ENCODE peak calls at places on chromosome 12, in five cellular contexts. Q is HepG2, N is SK-N-SH, X is K562, C is GM12878. Z is an unnamed sample.

GRCh38 chr12:123807670-123808069 is 45.6 kb downstream of the DNAH10 start:
- DNase-seq in Q (no peak), N (peak; percentile 33), X (no peak), C (no peak), Z (no peak)

GRCh38 chr12:7158866-7159600 is 28.9 kb downstream of the CLSTN3 start:
- DNase-seq in Q (no peak), N (no peak), X (no peak), C (no peak), Z (no peak)

GRCh38 chr12:990308-990648 is 745 bp upstream of the ERC1 start:
- DNase-seq in Q (peak; percentile 33), N (no peak), X (no peak), C (no peak), Z (no peak)

GRCh38 chr12:78167510-78167909 is 336.8 kb downstream of the NAV3 start:
- DNase-seq in Q (no peak), N (no peak), X (no peak), C (no peak), Z (no peak)

GRCh38 chr12:89544730-89545184 is 18.9 kb upstream of the POC1B start:
- DNase-seq in Q (no peak), N (no peak), X (no peak), C (no peak), Z (no peak)

GRCh38 chr12:65419284-65420072 is 141.0 kb downstream of the MSRB3 start:
- DNase-seq in Q (no peak), N (no peak), X (no peak), C (no peak), Z (no peak)

GRCh38 chr12:65602579-65603295 is 221.5 kb upstream of the HMGA2 start:
- DNase-seq in Q (peak; percentile 62), N (peak; percentile 35), X (peak; percentile 67), C (no peak), Z (peak; percentile 4)

GRCh38 chr12:83527700-83528281 is 841.1 kb downstream of the TMTC2 start:
- DNase-seq in Q (no peak), N (no peak), X (no peak), C (no peak), Z (no peak)

GRCh38 chr12:47942327-47943230 is 20.8 kb upstream of the TMEM106C start:
- DNase-seq in Q (peak; percentile 6), N (peak; percentile 86), X (peak; percentile 66), C (no peak), Z (no peak)

GRCh38 chr12:122350444-122350843 is 72.0 kb downstream of the CLIP1 start:
- DNase-seq in Q (no peak), N (peak; percentile 32), X (peak; percentile 25), C (no peak), Z (no peak)

GRCh38 chr12:89389755-89390661 is 37.7 kb upstream of the DUSP6 start:
- DNase-seq in Q (peak; percentile 62), N (no peak), X (no peak), C (no peak), Z (no peak)

GRCh38 chr12:117470804-117471203 is 109.4 kb upstream of the NOS1 start:
- DNase-seq in Q (no peak), N (no peak), X (peak; percentile 45), C (no peak), Z (peak; percentile 7)

GRCh38 chr12:80068173-80068572 is 31.2 kb upstream of the OTOGL start:
- DNase-seq in Q (no peak), N (no peak), X (no peak), C (no peak), Z (no peak)
- TF ChIP-seq CTCF in Q (peak; percentile 22), N (no peak), X (peak; percentile 31), C (no peak), Z (no peak)

DNA sequence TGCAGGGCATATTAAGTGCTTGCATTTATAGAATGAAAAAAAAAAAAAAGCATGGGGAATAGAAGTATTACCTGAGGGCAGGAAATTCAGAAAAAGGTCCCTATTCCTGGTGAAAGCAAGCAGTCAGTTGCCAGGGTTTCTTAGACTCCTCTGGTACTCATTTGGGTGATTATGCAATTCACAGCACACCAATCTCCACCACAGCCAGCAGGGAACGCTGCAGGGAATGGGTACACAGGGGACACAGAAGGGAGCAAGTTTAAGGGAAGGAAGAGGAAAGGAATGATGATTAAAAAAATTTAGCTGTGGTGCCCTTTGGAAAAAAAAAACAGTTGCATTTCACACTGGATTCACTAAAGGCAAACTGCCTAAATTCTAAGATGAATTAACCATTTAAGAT is 14.2 kb downstream of the BLTP3B start:
- DNase-seq in Q (peak; percentile 39), N (peak; percentile 33), X (no peak), C (no peak), Z (peak; percentile 74)
- TF ChIP-seq GABPA in Q (no peak), N (no peak), X (no peak), C (no peak), Z (no peak)

GRCh38 chr12:116432321-116432750 is 126.8 kb upstream of the MAP1LC3B2 start:
- DNase-seq in Q (no peak), N (no peak), X (no peak), C (no peak), Z (no peak)
- TF ChIP-seq REST in Q (no peak), N (no peak), X (no peak), C (no peak), Z (no peak)

GRCh38 chr12:50662121-50662480 is 101.8 kb upstream of the ATF1 start:
- DNase-seq in Q (no peak), N (no peak), X (no peak), C (no peak), Z (no peak)

GRCh38 chr12:50661300-50662120 is 102.4 kb upstream of the ATF1 start:
- DNase-seq in Q (no peak), N (no peak), X (no peak), C (peak; percentile 72), Z (no peak)

GRCh38 chr12:50665170-50665569 is 98.7 kb upstream of the ATF1 start:
- DNase-seq in Q (no peak), N (no peak), X (no peak), C (no peak), Z (no peak)

GRCh38 chr12:50665609-50666008 is 98.3 kb upstream of the ATF1 start:
- DNase-seq in Q (no peak), N (no peak), X (no peak), C (no peak), Z (no peak)

DNA sequence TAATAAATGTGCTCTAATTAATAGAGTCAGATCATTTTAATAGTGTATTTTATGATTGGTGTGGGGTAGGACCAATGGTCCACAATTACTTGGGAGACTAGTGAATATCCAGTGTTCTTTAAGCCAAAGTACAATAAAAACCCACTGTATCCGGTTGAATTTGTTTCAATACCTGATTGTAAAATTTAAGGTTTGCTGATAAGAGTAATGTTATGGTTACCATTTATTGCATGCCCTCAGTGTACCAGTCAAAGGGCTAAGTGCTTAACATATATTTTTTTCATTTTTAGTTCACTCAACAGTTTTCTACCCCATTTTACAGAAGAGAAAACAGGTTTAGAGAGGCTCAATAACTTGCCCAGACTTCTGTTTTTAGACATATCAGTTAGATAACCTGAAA is 97.9 kb upstream of the ATF1 start:
- DNase-seq in Q (no peak), N (no peak), X (no peak), C (no peak), Z (no peak)
- TF ChIP-seq CTCF in Q (no peak), N (no peak), X (no peak), C (no peak), Z (no peak)

DNA sequence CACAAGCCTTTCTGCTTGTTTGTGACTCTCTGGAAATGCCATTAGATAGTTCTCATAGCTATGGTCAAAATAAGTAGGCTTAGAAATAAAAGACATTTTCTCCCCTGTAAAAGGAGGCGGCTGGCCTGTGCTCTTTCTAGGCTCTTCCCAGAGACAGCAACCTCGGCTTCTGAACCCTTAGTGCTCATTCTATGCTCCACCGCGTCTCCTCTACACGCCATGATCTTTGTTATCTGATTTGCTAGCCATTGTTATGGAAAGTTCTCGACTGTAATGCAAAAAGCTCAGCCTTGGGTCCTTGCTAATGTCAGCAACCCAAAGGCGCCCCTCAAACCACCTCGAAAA is 64.5 kb downstream of the CRADD start:
- DNase-seq in Q (peak; percentile 4), N (peak; percentile 51), X (peak; percentile 21), C (no peak), Z (no peak)
- TF ChIP-seq GABPA in Q (no peak), N (no peak), X (no peak), C (no peak), Z (no peak)

GRCh38 chr12:124914392-124915248 is at the start of gene UBC:
- DNase-seq in Q (peak; percentile 76), N (peak; percentile 93), X (peak; percentile 88), C (no peak), Z (peak; percentile 98)
- TF ChIP-seq REST in Q (no peak), N (peak; percentile 62), X (peak; percentile 61), C (peak; percentile 59), Z (peak; percentile 79)

GRCh38 chr12:111033281-111034147 is 113.1 kb upstream of the MYL2 start:
- DNase-seq in Q (no peak), N (peak; percentile 85), X (no peak), C (no peak), Z (no peak)
- TF ChIP-seq CTCF in Q (peak; percentile 12), N (peak; percentile 38), X (peak; percentile 13), C (peak; percentile 9), Z (no peak)

GRCh38 chr12:71038960-71039359 is 118.4 kb upstream of the PTPRR start:
- DNase-seq in Q (no peak), N (no peak), X (no peak), C (no peak), Z (no peak)

GRCh38 chr12:71046215-71046614 is 111.6 kb downstream of the TSPAN8 start:
- DNase-seq in Q (no peak), N (no peak), X (no peak), C (no peak), Z (no peak)

GRCh38 chr12:71045781-71046180 is 112.0 kb downstream of the TSPAN8 start:
- DNase-seq in Q (no peak), N (no peak), X (no peak), C (no peak), Z (no peak)

DNA sequence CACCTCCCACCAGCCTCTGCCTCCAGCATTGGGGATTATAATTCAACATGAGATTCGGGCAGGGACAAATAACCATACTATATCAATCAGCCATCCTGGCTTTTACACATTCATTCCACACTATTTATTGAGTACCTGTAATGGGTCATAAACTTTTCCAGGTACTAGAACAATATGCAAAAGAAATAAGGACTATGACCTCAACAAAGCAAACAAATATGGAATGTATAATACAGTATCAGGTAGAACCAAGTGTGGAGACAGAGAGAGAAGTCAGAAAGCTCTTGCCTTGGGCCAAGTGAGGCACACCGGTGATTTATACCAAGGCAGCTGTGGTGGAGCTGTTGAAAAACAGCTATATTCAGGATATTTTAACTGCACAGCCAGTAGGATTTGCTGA is 116.3 kb downstream of the TSPAN8 start:
- DNase-seq in Q (no peak), N (no peak), X (no peak), C (no peak), Z (no peak)
- TF ChIP-seq GABPA in Q (no peak), N (no peak), X (no peak), C (no peak), Z (no peak)

GRCh38 chr12:9869307-9870161 is at the start of gene CLEC2B:
- DNase-seq in Q (no peak), N (no peak), X (no peak), C (peak; percentile 40), Z (peak; percentile 47)
- TF ChIP-seq REST in Q (no peak), N (no peak), X (no peak), C (no peak), Z (no peak)